ENCODE peak calls at places on chromosomes 13 and 19, in nine cellular contexts. Q is AG09309; F is left ventricle myocardium inferior; Y is activated CD4-positive, alpha-beta T cell treated with anti-CD3 and anti-CD28 coated beads, Interleukin-2, amount 50 U/mL, for 1 hour; B is uterus; N is astrocyte; J is RWPE1; O is Caki2; M is T-helper 2 cell. I is an unnamed sample.

GRCh38 chr13:27450921-27451461 is 627 bp upstream of the MTIF3 start:
- DNase-seq in Q (no peak), F (peak; percentile 42), Y (peak; percentile 40), B (peak; percentile 40), N (peak; percentile 60), J (peak; percentile 61), O (peak; percentile 62), M (no peak), I (peak; percentile 17)

GRCh38 chr19:11067356-11068113 is 21.7 kb upstream of the LDLR start:
- DNase-seq in Q (no peak), F (no peak), Y (no peak), B (no peak), N (no peak), J (no peak), O (no peak), M (no peak), I (no peak)

GRCh38 chr19:4328243-4328990 is 10.2 kb downstream of the STAP2 start:
- DNase-seq in Q (no peak), F (peak; percentile 95), Y (peak; percentile 87), B (peak; percentile 90), N (peak; percentile 51), J (no peak), O (peak; percentile 94), M (peak; percentile 96), I (peak; percentile 82)

GRCh38 chr19:38842439-38843174 is 7.2 kb downstream of the HNRNPL start:
- DNase-seq in Q (no peak), F (no peak), Y (peak; percentile 63), B (no peak), N (no peak), J (no peak), O (no peak), M (peak; percentile 44), I (no peak)

GRCh38 chr13:79402074-79402635 is 3.9 kb downstream of the RBM26 start:
- DNase-seq in Q (no peak), F (no peak), Y (no peak), B (no peak), N (no peak), J (no peak), O (no peak), M (no peak), I (no peak)

GRCh38 chr19:3389876-3390361 is 23.5 kb downstream of the NFIC start:
- DNase-seq in Q (no peak), F (no peak), Y (no peak), B (no peak), N (no peak), J (no peak), O (peak; percentile 42), M (no peak), I (no peak)

GRCh38 chr19:15448778-15449619 is 757 bp downstream of the WIZ start:
- DNase-seq in Q (no peak), F (no peak), Y (peak; percentile 5), B (peak; percentile 47), N (no peak), J (no peak), O (no peak), M (no peak), I (no peak)

GRCh38 chr19:19159534-19159933 is 10.5 kb downstream of the MEF2B start:
- DNase-seq in Q (no peak), F (no peak), Y (no peak), B (no peak), N (no peak), J (no peak), O (no peak), M (no peak), I (no peak)

GRCh38 chr13:111328803-111329410 is 8.5 kb downstream of the TEX29 start:
- DNase-seq in Q (no peak), F (no peak), Y (no peak), B (no peak), N (no peak), J (no peak), O (no peak), M (no peak), I (no peak)